ENCODE peak calls at places on chromosomes 11 and 22, in four cellular contexts. W is Peyer's patch, Q is fibroblast of the aortic adventitia, A is heart left ventricle. X is an unnamed sample.

GRCh38 chr11:128625316-128625715 is 38.0 kb upstream of the ETS1 start:
- DNase-seq in W (no peak), Q (no peak), A (no peak), X (no peak)

GRCh38 chr11:108967571-108967970 is 302.7 kb downstream of the DDX10 start:
- DNase-seq in W (no peak), Q (peak; percentile 87), A (peak; percentile 40), X (no peak)

GRCh38 chr11:16769386-16769785 is 30.9 kb downstream of the C11orf58 start:
- DNase-seq in W (no peak), Q (no peak), A (no peak), X (no peak)

GRCh38 chr11:34278175-34278574 is 79.6 kb downstream of the ABTB2 start:
- DNase-seq in W (no peak), Q (no peak), A (no peak), X (no peak)

GRCh38 chr11:130547761-130548490 is 99.5 kb downstream of the ADAMTS15 start:
- DNase-seq in W (no peak), Q (no peak), A (no peak), X (no peak)

GRCh38 chr22:37283393-37283937 is 1.2 kb downstream of the CYTH4 start:
- DNase-seq in W (peak; percentile 74), Q (no peak), A (no peak), X (no peak)

GRCh38 chr11:108289699-108290098 is 66.8 kb downstream of the ATM start:
- DNase-seq in W (no peak), Q (no peak), A (no peak), X (no peak)

GRCh38 chr11:115084191-115084590 is 405.9 kb downstream of the NXPE2 start:
- DNase-seq in W (no peak), Q (no peak), A (no peak), X (no peak)

GRCh38 chr22:45597460-45598192 is 74.0 kb upstream of the ATXN10 start:
- DNase-seq in W (no peak), Q (no peak), A (no peak), X (no peak)

GRCh38 chr11:108743851-108744250 is 79.0 kb downstream of the DDX10 start:
- DNase-seq in W (no peak), Q (peak; percentile 41), A (no peak), X (no peak)

GRCh38 chr11:112219476-112220232 is 6.6 kb upstream of the PTS start:
- DNase-seq in W (peak; percentile 60), Q (peak; percentile 91), A (peak; percentile 29), X (peak; percentile 36)

GRCh38 chr11:17277024-17277584 is 565 bp downstream of the NUCB2 start:
- DNase-seq in W (peak; percentile 56), Q (peak; percentile 62), A (no peak), X (no peak)

GRCh38 chr22:29093980-29094379 is 21.1 kb downstream of the KREMEN1 start:
- DNase-seq in W (no peak), Q (peak; percentile 85), A (no peak), X (no peak)

GRCh38 chr11:75656044-75656726 is 12.7 kb downstream of the MAP6 start:
- DNase-seq in W (no peak), Q (no peak), A (no peak), X (no peak)

GRCh38 chr11:119113716-119114115 is 6.6 kb downstream of the C2CD2L start:
- DNase-seq in W (no peak), Q (no peak), A (no peak), X (no peak)

GRCh38 chr11:1746516-1746931 is 3.9 kb downstream of the IFITM10 start:
- DNase-seq in W (peak; percentile 49), Q (no peak), A (no peak), X (no peak)

GRCh38 chr11:7871056-7871455 is 60.0 kb downstream of the OR10A6 start:
- DNase-seq in W (no peak), Q (peak; percentile 54), A (no peak), X (no peak)

GRCh38 chr22:32810241-32811133 is 9.0 kb downstream of the TIMP3 start:
- DNase-seq in W (no peak), Q (no peak), A (no peak), X (no peak)

GRCh38 chr22:24826710-24827285 is 20.8 kb downstream of the SGSM1 start:
- DNase-seq in W (no peak), Q (no peak), A (no peak), X (no peak)

GRCh38 chr11:43937434-43938411 is 4.7 kb upstream of the C11orf96 start:
- DNase-seq in W (no peak), Q (peak; percentile 68), A (no peak), X (no peak)

GRCh38 chr11:30128269-30128932 is 102.4 kb upstream of the FSHB start:
- DNase-seq in W (no peak), Q (peak; percentile 43), A (no peak), X (no peak)

GRCh38 chr11:79623375-79623774 is 182.5 kb upstream of the TENM4 start:
- DNase-seq in W (no peak), Q (no peak), A (no peak), X (no peak)

GRCh38 chr11:17498058-17498457 is 21.4 kb upstream of the ABCC8 start:
- DNase-seq in W (no peak), Q (no peak), A (no peak), X (no peak)

GRCh38 chr11:103257360-103257759 is 148.1 kb downstream of the DYNC2H1 start:
- DNase-seq in W (no peak), Q (peak; percentile 40), A (no peak), X (no peak)
- TF ChIP-seq CTCF in W (no peak), Q (peak; percentile 35), A (peak; percentile 18), X (peak; percentile 62)

GRCh38 chr22:41557401-41558240 is 3.2 kb upstream of the CSDC2 start:
- DNase-seq in W (peak; percentile 57), Q (peak; percentile 94), A (peak; percentile 79), X (peak; percentile 32)
- TF ChIP-seq CTCF in W (no peak), Q (no peak), A (no peak), X (no peak)

DNA sequence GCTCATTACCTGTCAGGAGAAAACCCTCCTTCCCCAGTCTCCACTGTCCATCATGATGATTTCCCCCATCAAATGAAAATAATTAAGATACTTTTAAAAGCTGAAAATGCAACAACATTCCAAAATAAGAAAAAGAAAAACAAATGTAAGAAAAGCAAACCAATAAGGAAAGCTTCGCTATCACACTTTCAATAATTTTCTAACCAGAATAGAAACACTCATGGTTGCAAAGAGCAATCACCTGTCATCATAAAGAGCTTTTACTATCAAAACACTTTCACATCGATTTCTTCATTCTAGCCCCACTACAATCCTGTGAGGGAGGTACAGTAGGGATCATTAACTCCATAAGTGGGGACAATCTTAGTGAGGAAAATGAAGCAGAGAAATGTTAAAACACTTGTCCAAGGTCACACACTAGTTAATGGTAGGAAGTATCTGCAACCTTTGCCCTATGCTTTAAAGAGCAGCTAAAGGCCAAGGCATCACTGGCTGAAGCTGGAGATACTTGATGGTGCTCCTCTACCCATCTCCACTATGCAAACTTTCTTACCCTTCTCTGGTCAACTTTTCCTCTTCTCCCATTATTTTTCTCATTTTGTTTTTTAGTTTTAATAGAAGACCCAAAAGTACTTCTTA is 2.6 kb downstream of the RBM4B start:
- DNase-seq in W (no peak), Q (no peak), A (no peak), X (no peak)
- TF ChIP-seq CTCF in W (no peak), Q (no peak), A (no peak), X (no peak)

DNA sequence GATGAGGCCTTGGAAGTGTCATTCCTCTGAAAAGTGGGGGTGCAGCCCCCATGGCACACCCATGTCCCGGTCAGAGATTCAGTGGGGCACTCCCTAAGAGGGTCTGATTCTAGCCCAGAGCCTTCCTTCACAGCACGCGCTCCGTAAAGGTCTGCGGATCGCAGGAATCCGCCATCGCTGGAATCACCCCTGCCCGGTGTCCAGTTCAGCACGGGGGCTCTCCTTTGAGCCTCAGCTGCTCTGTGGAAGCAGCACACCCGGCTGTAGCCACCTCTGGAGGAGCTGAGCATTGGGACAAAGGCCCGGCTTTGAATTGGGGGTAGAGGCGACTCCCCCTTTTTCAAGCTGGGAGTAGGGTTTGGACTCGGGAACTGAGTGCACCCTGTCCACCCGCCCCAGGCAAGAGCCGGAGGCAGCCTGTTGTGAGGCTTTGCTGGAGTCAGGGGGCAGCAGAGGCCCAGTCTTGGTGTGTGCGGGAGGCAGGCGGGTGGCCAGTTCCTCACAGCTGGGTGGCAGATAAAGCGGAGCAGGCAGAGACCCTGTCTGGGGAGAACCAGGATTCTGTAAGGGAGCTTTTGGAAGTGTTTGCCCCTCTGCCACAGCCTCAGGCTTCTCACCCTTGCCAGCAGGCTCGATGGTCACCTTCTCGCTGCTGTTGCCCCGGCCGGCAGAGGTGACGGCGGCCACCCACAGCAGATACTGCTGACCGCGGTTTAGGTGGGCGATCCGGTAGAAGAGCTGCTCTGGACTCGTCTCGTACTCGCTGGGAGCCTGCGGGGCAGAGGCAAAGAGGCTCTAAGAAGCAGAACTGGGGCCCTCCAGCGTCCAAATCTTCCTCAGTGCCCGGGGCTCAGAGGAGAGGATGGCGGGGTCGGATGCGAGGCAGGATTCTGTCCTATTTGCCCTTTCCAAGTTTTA is 115.9 kb downstream of the CEP164 start:
- DNase-seq in W (peak; percentile 63), Q (peak; percentile 26), A (peak; percentile 50), X (peak; percentile 69)
- TF ChIP-seq CTCF in W (no peak), Q (peak; percentile 52), A (peak; percentile 72), X (peak; percentile 68)

GRCh38 chr11:47412152-47412746 is 3.9 kb downstream of the SLC39A13 start:
- DNase-seq in W (peak; percentile 67), Q (no peak), A (no peak), X (peak; percentile 75)

GRCh38 chr11:47408598-47409439 is 429 bp downstream of the SLC39A13 start:
- DNase-seq in W (no peak), Q (peak; percentile 78), A (peak; percentile 45), X (no peak)

GRCh38 chr11:47407746-47408590 is at the start of gene SLC39A13:
- DNase-seq in W (peak; percentile 96), Q (peak; percentile 94), A (peak; percentile 95), X (peak; percentile 97)

GRCh38 chr11:47409440-47410403 is 1.3 kb downstream of the SLC39A13 start:
- DNase-seq in W (no peak), Q (peak; percentile 32), A (peak; percentile 27), X (no peak)

DNA sequence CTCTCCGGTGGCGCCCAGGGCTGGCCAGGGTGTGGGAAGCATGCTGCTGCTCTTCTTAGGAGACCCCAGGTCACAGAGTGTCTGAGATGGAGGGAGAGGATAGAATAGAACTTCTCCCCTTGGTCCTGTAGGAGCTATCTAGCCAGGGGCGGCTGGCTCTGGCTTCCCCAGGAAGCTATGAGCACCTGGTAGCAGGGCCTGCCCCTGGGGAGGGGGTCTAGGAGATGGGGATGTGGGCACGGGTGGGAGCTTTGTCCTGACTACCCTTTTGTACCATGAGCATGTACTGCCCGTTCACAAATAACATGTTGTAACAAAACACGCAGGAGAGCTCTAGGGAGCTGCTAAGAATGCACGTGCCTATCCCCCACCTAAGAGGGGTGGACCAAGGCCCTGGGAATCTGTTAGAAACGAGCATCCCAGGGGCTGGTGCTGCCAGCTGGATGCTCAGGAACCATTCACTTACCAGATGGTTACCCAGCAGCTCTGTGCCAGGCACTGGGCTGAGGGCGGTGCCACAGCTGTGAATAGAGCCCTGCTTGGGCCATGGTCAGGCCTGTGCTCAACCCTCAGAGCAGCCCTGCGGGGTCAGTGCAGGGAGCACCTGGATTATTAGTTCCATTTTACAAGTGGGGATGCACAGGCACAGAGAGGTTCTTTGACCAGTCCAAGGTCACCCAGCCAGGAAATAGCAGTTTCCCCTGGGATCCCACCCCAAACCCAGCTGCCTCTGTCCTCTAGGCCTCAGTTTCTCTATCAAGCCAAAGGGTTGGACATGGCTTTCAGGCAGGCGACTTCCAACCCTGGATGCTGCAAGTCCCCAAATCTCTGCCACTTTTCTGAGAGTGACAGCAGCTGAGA is 2.2 kb downstream of the SLC39A13 start:
- DNase-seq in W (no peak), Q (no peak), A (no peak), X (no peak)
- TF ChIP-seq CTCF in W (no peak), Q (no peak), A (no peak), X (no peak)